ENCODE peak calls at places on chromosomes 16 and 17, in nine cellular contexts. V is astrocyte; W is CD4-positive, alpha-beta T cell; N is neural crest cell; K is prostate gland; H is CD8-positive, alpha-beta T cell; Q is HFFc6; J is thyroid gland; L is fibroblast of lung. D is an unnamed sample.

GRCh38 chr16:30985401-30986128 is 558 bp downstream of the HSD3B7 start:
- DNase-seq in V (no peak), W (no peak), N (no peak), K (peak), H (no peak), Q (peak), J (peak), L (no peak), D (no peak)

GRCh38 chr17:78925662-78926555 is 722 bp upstream of the TIMP2 start:
- DNase-seq in V (peak), W (no peak), N (no peak), K (no peak), H (no peak), Q (peak), J (peak), L (peak), D (peak)

GRCh38 chr17:75011788-75012319 is 616 bp upstream of the MRPL58 start:
- DNase-seq in V (peak), W (no peak), N (no peak), K (peak), H (no peak), Q (peak), J (peak), L (peak), D (no peak)

GRCh38 chr16:79843631-79844043 is 243.1 kb upstream of the MAF start:
- DNase-seq in V (no peak), W (no peak), N (no peak), K (no peak), H (no peak), Q (no peak), J (no peak), L (no peak), D (no peak)

GRCh38 chr16:57667526-57668258 is 414 bp upstream of the ADGRG3 start:
- DNase-seq in V (no peak), W (no peak), N (no peak), K (no peak), H (no peak), Q (no peak), J (peak), L (no peak), D (no peak)

GRCh38 chr16:7921360-7921759 is 588.7 kb downstream of the RBFOX1 start:
- DNase-seq in V (no peak), W (no peak), N (no peak), K (no peak), H (no peak), Q (no peak), J (no peak), L (no peak), D (no peak)

GRCh38 chr17:57921342-57921741 is 33.9 kb downstream of the CUEDC1 start:
- DNase-seq in V (peak), W (no peak), N (no peak), K (no peak), H (no peak), Q (no peak), J (peak), L (peak), D (no peak)

GRCh38 chr16:89135166-89135565 is 36.4 kb upstream of the CDH15 start:
- DNase-seq in V (no peak), W (no peak), N (no peak), K (no peak), H (no peak), Q (no peak), J (no peak), L (no peak), D (no peak)

GRCh38 chr17:6092923-6093468 is 22.8 kb downstream of the WSCD1 start:
- DNase-seq in V (no peak), W (no peak), N (no peak), K (no peak), H (no peak), Q (no peak), J (no peak), L (no peak), D (no peak)

GRCh38 chr17:2222301-2222700 is 81.3 kb downstream of the SMG6 start:
- DNase-seq in V (no peak), W (no peak), N (no peak), K (no peak), H (no peak), Q (no peak), J (no peak), L (no peak), D (no peak)

GRCh38 chr16:56864910-56865309 is at the start of gene SLC12A3:
- DNase-seq in V (no peak), W (no peak), N (no peak), K (no peak), H (no peak), Q (no peak), J (no peak), L (no peak), D (no peak)

GRCh38 chr17:70171159-70171558 is 1.8 kb downstream of the KCNJ2 start:
- DNase-seq in V (no peak), W (no peak), N (no peak), K (no peak), H (no peak), Q (no peak), J (no peak), L (no peak), D (no peak)

GRCh38 chr16:81861503-81861902 is 82.4 kb downstream of the PLCG2 start:
- DNase-seq in V (no peak), W (no peak), N (no peak), K (no peak), H (no peak), Q (no peak), J (no peak), L (no peak), D (no peak)

GRCh38 chr17:304461-304860 is 48.1 kb downstream of the RPH3AL start:
- DNase-seq in V (no peak), W (no peak), N (no peak), K (peak), H (no peak), Q (no peak), J (peak), L (peak), D (no peak)

GRCh38 chr17:78124081-78124835 is 4.3 kb downstream of the TMC6 start:
- DNase-seq in V (no peak), W (no peak), N (no peak), K (no peak), H (no peak), Q (no peak), J (no peak), L (no peak), D (no peak)

GRCh38 chr16:27217256-27217655 is 13.9 kb downstream of the KDM8 start:
- DNase-seq in V (peak), W (no peak), N (no peak), K (no peak), H (no peak), Q (no peak), J (no peak), L (peak), D (peak)

GRCh38 chr16:70374213-70374612 is 27.5 kb downstream of the DDX19A start:
- DNase-seq in V (no peak), W (no peak), N (no peak), K (no peak), H (no peak), Q (no peak), J (no peak), L (no peak), D (no peak)

GRCh38 chr16:85107532-85107931 is 4.7 kb downstream of the CIBAR2 start:
- DNase-seq in V (no peak), W (no peak), N (no peak), K (no peak), H (no peak), Q (no peak), J (no peak), L (no peak), D (no peak)

GRCh38 chr16:85974428-85975375 is 75.7 kb downstream of the IRF8 start:
- DNase-seq in V (no peak), W (no peak), N (no peak), K (no peak), H (no peak), Q (no peak), J (no peak), L (no peak), D (no peak)

GRCh38 chr17:41338961-41339485 is 11.6 kb downstream of the KRT33A start:
- DNase-seq in V (no peak), W (no peak), N (no peak), K (no peak), H (no peak), Q (peak), J (peak), L (no peak), D (peak)

GRCh38 chr17:72687941-72688340 is 404.5 kb downstream of the SLC39A11 start:
- DNase-seq in V (no peak), W (no peak), N (no peak), K (peak), H (no peak), Q (no peak), J (no peak), L (no peak), D (no peak)

GRCh38 chr16:87324411-87325275 is 7.5 kb upstream of the C16orf95 start:
- DNase-seq in V (no peak), W (peak), N (peak), K (no peak), H (peak), Q (no peak), J (peak), L (peak), D (no peak)

GRCh38 chr17:44969144-44969780 is 1.2 kb upstream of the C1QL1 start:
- DNase-seq in V (no peak), W (no peak), N (no peak), K (no peak), H (no peak), Q (no peak), J (no peak), L (no peak), D (no peak)

GRCh38 chr17:76487451-76488192 is 13.6 kb downstream of the RHBDF2 start:
- DNase-seq in V (no peak), W (no peak), N (no peak), K (no peak), H (no peak), Q (no peak), J (no peak), L (no peak), D (no peak)

GRCh38 chr16:77610496-77610895 is 111.8 kb upstream of the NUDT7 start:
- DNase-seq in V (no peak), W (no peak), N (no peak), K (no peak), H (no peak), Q (no peak), J (no peak), L (no peak), D (no peak)

GRCh38 chr17:10613775-10614513 is 43.2 kb downstream of the MYH3 start:
- DNase-seq in V (no peak), W (no peak), N (no peak), K (no peak), H (no peak), Q (peak), J (no peak), L (peak), D (no peak)

GRCh38 chr17:43768382-43768781 is 9.8 kb upstream of the SOST start:
- DNase-seq in V (no peak), W (no peak), N (no peak), K (no peak), H (no peak), Q (no peak), J (peak), L (no peak), D (no peak)

GRCh38 chr16:70395345-70395901 is 43.5 kb downstream of the ST3GAL2 start:
- DNase-seq in V (no peak), W (peak), N (peak), K (peak), H (peak), Q (peak), J (peak), L (peak), D (no peak)

GRCh38 chr16:68984467-68984866 is 121.0 kb upstream of the HAS3 start:
- DNase-seq in V (no peak), W (no peak), N (no peak), K (no peak), H (no peak), Q (no peak), J (no peak), L (no peak), D (no peak)
- TF ChIP-seq CTCF in V (no peak), W (no peak), N (no peak), K (no peak), H (no peak), Q (no peak), J (no peak), L (no peak), D (no peak)

DNA sequence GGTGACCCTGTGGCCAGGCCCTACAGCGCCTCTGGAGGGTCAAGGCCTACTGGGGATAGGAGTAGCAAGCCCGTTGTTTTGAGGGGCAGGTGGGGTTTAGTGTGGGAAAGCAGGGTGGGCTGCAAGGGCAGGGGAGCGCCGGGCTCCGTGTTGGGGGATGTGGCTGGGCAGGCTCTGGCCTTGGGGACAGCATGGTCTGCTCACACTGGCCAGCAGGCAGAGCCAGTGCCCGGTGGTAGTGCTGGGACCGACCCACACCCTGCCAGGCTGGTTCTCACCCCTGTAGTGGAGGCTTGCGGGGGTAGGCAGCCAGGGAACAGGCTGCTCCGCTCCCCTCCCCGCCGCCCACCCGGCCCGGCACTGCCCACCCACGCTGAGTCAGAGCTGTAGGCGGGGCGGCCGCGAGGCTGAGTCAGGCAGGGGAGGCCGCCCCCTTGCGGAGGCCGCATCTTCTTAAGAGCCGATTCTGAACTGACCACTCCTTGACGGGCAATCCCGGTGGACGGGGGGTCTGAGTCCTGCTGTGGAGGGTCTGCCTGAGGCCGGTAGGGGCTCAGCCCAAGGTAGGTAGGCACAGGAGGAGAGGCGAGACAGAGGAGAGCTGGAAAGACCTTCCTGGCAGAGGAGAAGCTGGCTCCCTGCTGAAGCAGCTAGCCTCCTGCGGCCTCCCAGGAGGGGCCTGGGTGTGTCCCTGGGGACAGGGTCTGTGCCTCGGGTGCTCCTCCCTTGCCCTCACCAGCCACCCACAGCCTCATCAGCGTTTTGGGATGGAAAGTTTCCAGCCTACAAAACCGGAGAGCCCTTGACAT is 62.4 kb downstream of the BAIAP2 start:
- DNase-seq in V (peak), W (no peak), N (peak), K (peak), H (peak), Q (peak), J (peak), L (peak), D (peak)
- TF ChIP-seq CTCF in V (peak), W (peak), N (peak), K (peak), H (peak), Q (peak), J (no peak), L (peak), D (peak)

GRCh38 chr16:50371936-50372595 is 3.3 kb upstream of the BRD7 start:
- DNase-seq in V (no peak), W (no peak), N (peak), K (no peak), H (no peak), Q (no peak), J (no peak), L (no peak), D (no peak)
- TF ChIP-seq CTCF in V (peak), W (no peak), N (peak), K (peak), H (no peak), Q (peak), J (no peak), L (peak), D (peak)

DNA sequence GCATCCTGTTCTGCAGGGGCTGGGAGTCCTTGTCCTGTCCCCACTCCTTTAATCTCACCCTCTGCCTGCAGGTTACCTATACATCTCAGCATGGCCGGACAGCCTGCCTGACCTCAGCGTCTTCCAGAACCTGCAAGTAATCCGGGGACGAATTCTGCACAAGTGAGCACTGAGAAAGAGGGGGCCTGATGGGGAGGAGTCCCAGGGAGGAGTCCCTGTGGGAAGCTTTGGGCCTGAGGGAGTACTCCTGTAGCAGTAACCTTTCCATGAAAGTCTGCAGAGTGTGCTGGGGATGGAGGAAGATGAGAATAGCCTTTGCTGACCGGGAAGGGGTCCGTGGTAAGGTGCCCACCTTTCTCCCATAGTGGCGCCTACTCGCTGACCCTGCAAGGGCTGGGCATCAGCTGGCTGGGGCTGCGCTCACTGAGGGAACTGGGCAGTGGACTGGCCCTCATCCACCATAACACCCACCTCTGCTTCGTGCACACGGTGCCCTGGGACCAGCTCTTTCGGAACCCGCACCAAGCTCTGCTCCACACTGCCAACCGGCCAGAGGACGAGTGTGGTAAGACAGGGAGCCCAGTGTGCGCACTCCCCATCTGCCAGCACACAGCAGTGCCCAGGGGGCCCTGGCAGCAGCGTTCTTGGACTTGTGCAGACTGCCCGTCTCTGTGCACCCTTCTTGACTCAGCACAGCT is 14.8 kb downstream of the MIEN1 start:
- DNase-seq in V (no peak), W (no peak), N (no peak), K (no peak), H (no peak), Q (no peak), J (no peak), L (no peak), D (no peak)
- TF ChIP-seq CTCF in V (no peak), W (no peak), N (no peak), K (no peak), H (no peak), Q (no peak), J (no peak), L (no peak), D (no peak)

GRCh38 chr16:55118701-55119260 is 188.1 kb downstream of the IRX5 start:
- DNase-seq in V (no peak), W (no peak), N (no peak), K (no peak), H (no peak), Q (no peak), J (no peak), L (no peak), D (no peak)

GRCh38 chr16:55123652-55124051 is 193.0 kb downstream of the IRX5 start:
- DNase-seq in V (no peak), W (no peak), N (no peak), K (no peak), H (no peak), Q (no peak), J (no peak), L (no peak), D (no peak)

GRCh38 chr16:55115506-55115905 is 184.8 kb downstream of the IRX5 start:
- DNase-seq in V (no peak), W (no peak), N (no peak), K (no peak), H (no peak), Q (no peak), J (no peak), L (no peak), D (no peak)

GRCh38 chr16:55116165-55116894 is 185.7 kb downstream of the IRX5 start:
- DNase-seq in V (peak), W (no peak), N (no peak), K (no peak), H (no peak), Q (peak), J (no peak), L (peak), D (peak)

GRCh38 chr16:55120408-55120807 is 189.7 kb downstream of the IRX5 start:
- DNase-seq in V (no peak), W (no peak), N (no peak), K (no peak), H (no peak), Q (no peak), J (no peak), L (no peak), D (peak)
- TF ChIP-seq CTCF in V (no peak), W (no peak), N (peak), K (no peak), H (no peak), Q (no peak), J (no peak), L (no peak), D (peak)